ENCODE peak calls at places on chromosomes 3 and 15, in ten cellular contexts. One of them, this sample, is unnamed.

GRCh38 chr15:60620707-60621106 is 141.8 kb upstream of the ICE2 start:
- DNase-seq in brain microvascular endothelial cell: no peak
- DNase-seq in thoracic aorta: peak; percentile 8
- DNase-seq in psoas muscle: peak; percentile 76
- DNase-seq in heart left ventricle: no peak
- DNase-seq in Caco-2: no peak
- DNase-seq in skeletal muscle cell: no peak
- DNase-seq in AG04450: no peak
- DNase-seq in sigmoid colon: peak; percentile 86
- DNase-seq in fibroblast of lung: peak; percentile 68
- DNase-seq in this sample: no peak

GRCh38 chr3:127208483-127209100 is 15.7 kb downstream of the PRR23E start:
- DNase-seq in Caco-2: no peak
- DNase-seq in heart left ventricle: no peak
- DNase-seq in brain microvascular endothelial cell: no peak
- DNase-seq in psoas muscle: no peak
- DNase-seq in fibroblast of lung: no peak
- DNase-seq in skeletal muscle cell: no peak
- DNase-seq in sigmoid colon: peak; percentile 46
- DNase-seq in thoracic aorta: no peak
- DNase-seq in AG04450: no peak
- DNase-seq in this sample: no peak

GRCh38 chr3:7489417-7489816 is 628.5 kb downstream of the GRM7 start:
- DNase-seq in fibroblast of lung: no peak
- DNase-seq in heart left ventricle: no peak
- DNase-seq in sigmoid colon: no peak
- DNase-seq in psoas muscle: no peak
- DNase-seq in AG04450: no peak
- DNase-seq in skeletal muscle cell: no peak
- DNase-seq in brain microvascular endothelial cell: no peak
- DNase-seq in Caco-2: no peak
- DNase-seq in thoracic aorta: no peak
- DNase-seq in this sample: no peak

GRCh38 chr3:109943181-109943580 is 605.8 kb upstream of the DPPA4 start:
- DNase-seq in Caco-2: no peak
- DNase-seq in fibroblast of lung: peak; percentile 17
- DNase-seq in skeletal muscle cell: no peak
- DNase-seq in thoracic aorta: no peak
- DNase-seq in brain microvascular endothelial cell: no peak
- DNase-seq in AG04450: no peak
- DNase-seq in psoas muscle: no peak
- DNase-seq in heart left ventricle: no peak
- DNase-seq in sigmoid colon: no peak
- DNase-seq in this sample: no peak

GRCh38 chr15:79166311-79166955 is 75.9 kb upstream of the RASGRF1 start:
- DNase-seq in skeletal muscle cell: no peak
- DNase-seq in Caco-2: no peak
- DNase-seq in fibroblast of lung: no peak
- DNase-seq in AG04450: no peak
- DNase-seq in sigmoid colon: no peak
- DNase-seq in thoracic aorta: no peak
- DNase-seq in heart left ventricle: no peak
- DNase-seq in brain microvascular endothelial cell: no peak
- DNase-seq in psoas muscle: no peak
- DNase-seq in this sample: no peak

GRCh38 chr3:30476373-30477082 is 129.9 kb upstream of the TGFBR2 start:
- DNase-seq in brain microvascular endothelial cell: no peak
- DNase-seq in skeletal muscle cell: no peak
- DNase-seq in psoas muscle: no peak
- DNase-seq in Caco-2: no peak
- DNase-seq in heart left ventricle: no peak
- DNase-seq in AG04450: no peak
- DNase-seq in fibroblast of lung: peak; percentile 72
- DNase-seq in thoracic aorta: no peak
- DNase-seq in sigmoid colon: no peak
- DNase-seq in this sample: no peak

GRCh38 chr15:76711351-76711827 is 193.8 kb downstream of the SCAPER start:
- DNase-seq in AG04450: no peak
- DNase-seq in skeletal muscle cell: no peak
- DNase-seq in heart left ventricle: no peak
- DNase-seq in fibroblast of lung: no peak
- DNase-seq in thoracic aorta: no peak
- DNase-seq in psoas muscle: no peak
- DNase-seq in sigmoid colon: no peak
- DNase-seq in brain microvascular endothelial cell: no peak
- DNase-seq in Caco-2: no peak
- DNase-seq in this sample: no peak

GRCh38 chr15:60713096-60714084 is 234.4 kb upstream of the ICE2 start:
- DNase-seq in skeletal muscle cell: peak; percentile 69
- DNase-seq in heart left ventricle: peak; percentile 15
- DNase-seq in Caco-2: no peak
- DNase-seq in fibroblast of lung: no peak
- DNase-seq in thoracic aorta: no peak
- DNase-seq in AG04450: peak; percentile 16
- DNase-seq in sigmoid colon: no peak
- DNase-seq in psoas muscle: peak; percentile 23
- DNase-seq in brain microvascular endothelial cell: peak; percentile 54
- DNase-seq in this sample: peak; percentile 21

GRCh38 chr3:25648925-25649828 is 15.5 kb downstream of the TOP2B start:
- DNase-seq in Caco-2: no peak
- DNase-seq in psoas muscle: no peak
- DNase-seq in fibroblast of lung: no peak
- DNase-seq in skeletal muscle cell: no peak
- DNase-seq in sigmoid colon: no peak
- DNase-seq in thoracic aorta: no peak
- DNase-seq in brain microvascular endothelial cell: no peak
- DNase-seq in heart left ventricle: no peak
- DNase-seq in AG04450: no peak
- DNase-seq in this sample: no peak

GRCh38 chr3:25653322-25653721 is 11.4 kb downstream of the TOP2B start:
- DNase-seq in AG04450: no peak
- DNase-seq in skeletal muscle cell: no peak
- DNase-seq in brain microvascular endothelial cell: no peak
- DNase-seq in fibroblast of lung: no peak
- DNase-seq in thoracic aorta: no peak
- DNase-seq in heart left ventricle: no peak
- DNase-seq in sigmoid colon: no peak
- DNase-seq in Caco-2: no peak
- DNase-seq in psoas muscle: no peak
- DNase-seq in this sample: no peak

GRCh38 chr3:25654576-25654975 is 10.1 kb downstream of the TOP2B start:
- DNase-seq in sigmoid colon: no peak
- DNase-seq in heart left ventricle: no peak
- DNase-seq in psoas muscle: no peak
- DNase-seq in fibroblast of lung: no peak
- DNase-seq in brain microvascular endothelial cell: no peak
- DNase-seq in AG04450: no peak
- DNase-seq in thoracic aorta: no peak
- DNase-seq in Caco-2: no peak
- DNase-seq in skeletal muscle cell: no peak
- DNase-seq in this sample: no peak

GRCh38 chr3:25655659-25656058 is 9.0 kb downstream of the TOP2B start:
- DNase-seq in brain microvascular endothelial cell: no peak
- DNase-seq in skeletal muscle cell: no peak
- DNase-seq in thoracic aorta: no peak
- DNase-seq in psoas muscle: no peak
- DNase-seq in AG04450: no peak
- DNase-seq in sigmoid colon: no peak
- DNase-seq in heart left ventricle: no peak
- DNase-seq in fibroblast of lung: no peak
- DNase-seq in Caco-2: no peak
- DNase-seq in this sample: no peak

DNA sequence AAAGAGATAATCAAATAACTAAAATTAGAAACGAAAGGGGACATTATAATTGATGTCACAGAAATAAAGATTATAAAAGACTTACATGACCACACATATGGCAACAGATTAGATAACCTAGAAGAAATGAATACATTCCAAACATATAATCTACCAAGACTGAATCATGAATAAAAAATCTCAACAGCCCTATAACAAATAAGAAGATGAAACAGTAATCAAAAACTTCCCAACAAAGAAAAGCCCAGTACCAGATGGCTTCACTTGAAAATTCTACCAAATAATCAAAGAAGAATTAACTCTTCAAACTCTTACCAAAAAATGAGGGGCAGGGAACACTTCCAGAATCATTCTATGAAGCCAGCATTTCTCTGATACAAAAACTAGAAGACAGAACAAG is 11.8 kb downstream of the TOP2B start:
- DNase-seq in psoas muscle: no peak
- DNase-seq in heart left ventricle: no peak
- DNase-seq in AG04450: no peak
- DNase-seq in sigmoid colon: no peak
- DNase-seq in fibroblast of lung: no peak
- DNase-seq in skeletal muscle cell: no peak
- DNase-seq in Caco-2: no peak
- DNase-seq in thoracic aorta: no peak
- DNase-seq in brain microvascular endothelial cell: no peak
- DNase-seq in this sample: no peak
- H3K4me3 ChIP-seq in psoas muscle: no peak overlapping the region
- H3K4me3 ChIP-seq in heart left ventricle: no peak overlapping the region
- H3K4me3 ChIP-seq in AG04450: no peak overlapping the region
- H3K4me3 ChIP-seq in sigmoid colon: no peak overlapping the region
- H3K4me3 ChIP-seq in fibroblast of lung: no peak overlapping the region
- H3K4me3 ChIP-seq in skeletal muscle cell: no peak overlapping the region
- H3K4me3 ChIP-seq in Caco-2: no peak overlapping the region
- H3K4me3 ChIP-seq in thoracic aorta: no peak overlapping the region
- H3K4me3 ChIP-seq in brain microvascular endothelial cell: no peak overlapping the region
- H3K4me3 ChIP-seq in this sample: no peak overlapping the region

DNA sequence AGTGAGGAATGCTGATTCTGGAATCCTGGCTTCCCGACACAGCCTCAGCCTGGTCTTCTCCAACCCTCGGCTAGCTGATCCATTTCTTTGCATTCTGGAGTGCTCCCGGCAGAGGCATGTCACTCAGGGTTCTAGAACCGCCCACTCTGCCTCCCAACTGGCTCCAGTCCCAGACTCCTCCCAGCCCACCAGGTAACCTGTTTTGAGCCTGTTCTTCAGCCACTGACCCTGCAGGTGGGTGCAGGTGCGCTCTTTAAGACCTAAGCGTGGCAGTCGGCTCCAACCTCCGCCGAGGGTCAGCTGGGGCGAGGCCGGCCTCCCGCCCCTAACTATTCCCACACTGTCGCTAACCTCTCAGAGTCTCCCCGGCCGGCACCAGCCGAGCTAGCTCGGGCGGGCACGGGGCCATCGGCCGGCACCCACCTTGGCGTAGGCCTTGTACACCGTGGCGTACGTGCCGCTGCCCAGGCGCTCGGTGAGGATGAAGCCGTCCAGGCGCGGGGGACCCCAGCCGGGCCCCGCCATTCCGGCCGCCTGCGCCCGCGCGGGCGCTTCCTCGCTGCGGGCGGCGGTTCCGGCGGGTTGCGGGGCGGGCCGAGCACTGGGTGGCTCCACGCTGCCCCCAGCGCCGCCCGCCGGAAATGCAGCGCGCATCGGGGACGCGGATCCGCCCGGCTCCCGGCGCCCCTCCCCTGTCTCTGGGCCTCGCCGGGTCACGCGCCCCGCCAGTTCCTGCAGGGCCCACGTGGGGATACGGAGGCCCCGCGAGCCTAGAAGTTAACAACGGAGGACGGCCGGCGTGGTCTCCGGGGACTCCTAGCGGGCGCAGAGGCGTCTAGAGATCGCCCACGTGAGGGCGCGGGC is at the start of gene ULK3:
- DNase-seq in skeletal muscle cell: peak; percentile 43
- DNase-seq in brain microvascular endothelial cell: peak; percentile 77
- DNase-seq in psoas muscle: peak; percentile 94
- DNase-seq in thoracic aorta: peak; percentile 58
- DNase-seq in fibroblast of lung: peak; percentile 84
- DNase-seq in Caco-2: peak; percentile 93
- DNase-seq in heart left ventricle: peak; percentile 92
- DNase-seq in sigmoid colon: peak; percentile 96
- DNase-seq in AG04450: peak; percentile 47
- DNase-seq in this sample: no peak
- H3K4me3 ChIP-seq in skeletal muscle cell: peak within 1 kb of the TSS; percentile 75
- H3K4me3 ChIP-seq in brain microvascular endothelial cell: peak within 1 kb of the TSS; percentile 79
- H3K4me3 ChIP-seq in psoas muscle: peak within 1 kb of the TSS; percentile 72
- H3K4me3 ChIP-seq in thoracic aorta: peak within 1 kb of the TSS; percentile 96
- H3K4me3 ChIP-seq in fibroblast of lung: peak within 1 kb of the TSS; percentile 93
- H3K4me3 ChIP-seq in Caco-2: peak within 1 kb of the TSS; percentile 90
- H3K4me3 ChIP-seq in heart left ventricle: peak within 1 kb of the TSS; percentile 87
- H3K4me3 ChIP-seq in sigmoid colon: peak within 1 kb of the TSS; percentile 69
- H3K4me3 ChIP-seq in AG04450: peak within 1 kb of the TSS; percentile 79
- H3K4me3 ChIP-seq in this sample: peak within 1 kb of the TSS; percentile 87

GRCh38 chr3:151318946-151319345 is 2.3 kb upstream of the GPR87 start:
- DNase-seq in heart left ventricle: no peak
- DNase-seq in thoracic aorta: no peak
- DNase-seq in AG04450: no peak
- DNase-seq in Caco-2: no peak
- DNase-seq in brain microvascular endothelial cell: no peak
- DNase-seq in sigmoid colon: no peak
- DNase-seq in skeletal muscle cell: no peak
- DNase-seq in fibroblast of lung: peak; percentile 17
- DNase-seq in psoas muscle: no peak
- DNase-seq in this sample: no peak
- H3K4me3 ChIP-seq in heart left ventricle: no peak overlapping the region
- H3K4me3 ChIP-seq in thoracic aorta: no peak overlapping the region
- H3K4me3 ChIP-seq in AG04450: no peak overlapping the region
- H3K4me3 ChIP-seq in Caco-2: no peak overlapping the region
- H3K4me3 ChIP-seq in brain microvascular endothelial cell: no peak overlapping the region
- H3K4me3 ChIP-seq in sigmoid colon: no peak overlapping the region
- H3K4me3 ChIP-seq in skeletal muscle cell: no peak overlapping the region
- H3K4me3 ChIP-seq in fibroblast of lung: no peak overlapping the region
- H3K4me3 ChIP-seq in psoas muscle: no peak overlapping the region
- H3K4me3 ChIP-seq in this sample: no peak overlapping the region

GRCh38 chr3:42263354-42264346 is 2.3 kb downstream of the CCK start:
- DNase-seq in thoracic aorta: no peak
- DNase-seq in skeletal muscle cell: no peak
- DNase-seq in sigmoid colon: no peak
- DNase-seq in Caco-2: no peak
- DNase-seq in heart left ventricle: no peak
- DNase-seq in brain microvascular endothelial cell: no peak
- DNase-seq in AG04450: no peak
- DNase-seq in fibroblast of lung: no peak
- DNase-seq in psoas muscle: no peak
- DNase-seq in this sample: no peak
- H3K4me3 ChIP-seq in thoracic aorta: peak overlapping the region; percentile 29
- H3K4me3 ChIP-seq in skeletal muscle cell: peak overlapping the region; percentile 18
- H3K4me3 ChIP-seq in sigmoid colon: no peak overlapping the region
- H3K4me3 ChIP-seq in Caco-2: no peak overlapping the region
- H3K4me3 ChIP-seq in heart left ventricle: peak overlapping the region; percentile 12
- H3K4me3 ChIP-seq in brain microvascular endothelial cell: no peak overlapping the region
- H3K4me3 ChIP-seq in AG04450: peak overlapping the region; percentile 17
- H3K4me3 ChIP-seq in fibroblast of lung: peak overlapping the region; percentile 21
- H3K4me3 ChIP-seq in psoas muscle: peak overlapping the region; percentile 42
- H3K4me3 ChIP-seq in this sample: peak overlapping the region; percentile 6

This sample was measured in AG04449.